ENCODE peak calls at places on chromosomes 13 and 19, in five cellular contexts. Z is stomach, C is left lung, W is uterus, T is IMR-90. P is an unnamed sample.

GRCh38 chr13:112657850-112658445 is 31.9 kb upstream of the ATP11A start:
- DNase-seq in Z (no peak), C (no peak), W (peak; percentile 54), T (peak; percentile 81), P (peak; percentile 52)

GRCh38 chr19:38569368-38569983 is 48.3 kb downstream of the MAP4K1 start:
- DNase-seq in Z (no peak), C (no peak), W (no peak), T (no peak), P (no peak)

GRCh38 chr19:58586131-58586765 is 13.1 kb upstream of the MZF1 start:
- DNase-seq in Z (no peak), C (peak; percentile 43), W (no peak), T (no peak), P (no peak)

GRCh38 chr13:89199138-89199537 is 1528.0 kb downstream of the SLITRK5 start:
- DNase-seq in Z (no peak), C (no peak), W (no peak), T (no peak), P (no peak)

GRCh38 chr19:57321746-57322145 is 1.5 kb downstream of the ZNF543 start:
- DNase-seq in Z (no peak), C (no peak), W (no peak), T (no peak), P (no peak)

GRCh38 chr19:33684550-33685303 is 63.0 kb downstream of the CHST8 start:
- DNase-seq in Z (no peak), C (peak; percentile 75), W (no peak), T (no peak), P (peak; percentile 61)

GRCh38 chr13:103236213-103236612 is 170.0 kb upstream of the SLC10A2 start:
- DNase-seq in Z (no peak), C (no peak), W (no peak), T (no peak), P (no peak)

GRCh38 chr13:40665754-40666057 is 735 bp downstream of the FOXO1 start:
- DNase-seq in Z (no peak), C (no peak), W (no peak), T (no peak), P (no peak)

GRCh38 chr13:32911506-32911905 is 104.7 kb upstream of the KL start:
- DNase-seq in Z (no peak), C (no peak), W (no peak), T (peak; percentile 57), P (no peak)

GRCh38 chr13:42525035-42525504 is 48.9 kb upstream of the TNFSF11 start:
- DNase-seq in Z (no peak), C (no peak), W (no peak), T (no peak), P (no peak)

GRCh38 chr13:39729161-39729560 is 73.7 kb downstream of the COG6 start:
- DNase-seq in Z (no peak), C (no peak), W (no peak), T (peak; percentile 15), P (no peak)

GRCh38 chr13:27257233-27257568 is 5.8 kb downstream of the RPL21 start:
- DNase-seq in Z (no peak), C (no peak), W (no peak), T (no peak), P (no peak)

GRCh38 chr13:107730835-107731234 is 484.5 kb downstream of the LIG4 start:
- DNase-seq in Z (no peak), C (no peak), W (no peak), T (peak; percentile 67), P (no peak)

GRCh38 chr13:80705371-80706163 is 364.6 kb upstream of the SPRY2 start:
- DNase-seq in Z (no peak), C (peak; percentile 50), W (no peak), T (no peak), P (peak; percentile 51)

GRCh38 chr13:21971662-21972635 is 301.1 kb downstream of the FGF9 start:
- DNase-seq in Z (no peak), C (no peak), W (no peak), T (peak; percentile 96), P (no peak)

GRCh38 chr13:35475960-35476943 is at the start of gene MAB21L1:
- DNase-seq in Z (peak; percentile 38), C (peak; percentile 34), W (no peak), T (peak; percentile 19), P (no peak)

GRCh38 chr13:50153401-50153800 is 138.2 kb downstream of the KCNRG start:
- DNase-seq in Z (no peak), C (no peak), W (no peak), T (no peak), P (no peak)
- H3K4me3 ChIP-seq in Z (no peak overlapping the region), C (no peak overlapping the region), W (no peak overlapping the region), T (no peak overlapping the region), P (no peak overlapping the region)

GRCh38 chr19:8530061-8530679 is 16.2 kb upstream of the ZNF414 start:
- DNase-seq in Z (no peak), C (peak; percentile 76), W (no peak), T (no peak), P (no peak)

GRCh38 chr19:8528500-8528899 is 14.5 kb upstream of the ZNF414 start:
- DNase-seq in Z (no peak), C (no peak), W (no peak), T (no peak), P (no peak)

GRCh38 chr19:8529369-8530006 is 15.5 kb upstream of the ZNF414 start:
- DNase-seq in Z (no peak), C (no peak), W (no peak), T (no peak), P (no peak)

GRCh38 chr19:8525401-8525684 is 11.4 kb upstream of the ZNF414 start:
- DNase-seq in Z (no peak), C (no peak), W (no peak), T (no peak), P (no peak)

GRCh38 chr19:8526345-8527062 is 12.5 kb upstream of the ZNF414 start:
- DNase-seq in Z (peak; percentile 93), C (peak; percentile 92), W (peak; percentile 94), T (peak; percentile 88), P (peak; percentile 94)
- H3K27ac ChIP-seq in Z (peak overlapping the region; percentile 85), C (peak overlapping the region; percentile 94), W (peak overlapping the region; percentile 92), T (peak overlapping the region; percentile 72), P (peak overlapping the region; percentile 80)

DNA sequence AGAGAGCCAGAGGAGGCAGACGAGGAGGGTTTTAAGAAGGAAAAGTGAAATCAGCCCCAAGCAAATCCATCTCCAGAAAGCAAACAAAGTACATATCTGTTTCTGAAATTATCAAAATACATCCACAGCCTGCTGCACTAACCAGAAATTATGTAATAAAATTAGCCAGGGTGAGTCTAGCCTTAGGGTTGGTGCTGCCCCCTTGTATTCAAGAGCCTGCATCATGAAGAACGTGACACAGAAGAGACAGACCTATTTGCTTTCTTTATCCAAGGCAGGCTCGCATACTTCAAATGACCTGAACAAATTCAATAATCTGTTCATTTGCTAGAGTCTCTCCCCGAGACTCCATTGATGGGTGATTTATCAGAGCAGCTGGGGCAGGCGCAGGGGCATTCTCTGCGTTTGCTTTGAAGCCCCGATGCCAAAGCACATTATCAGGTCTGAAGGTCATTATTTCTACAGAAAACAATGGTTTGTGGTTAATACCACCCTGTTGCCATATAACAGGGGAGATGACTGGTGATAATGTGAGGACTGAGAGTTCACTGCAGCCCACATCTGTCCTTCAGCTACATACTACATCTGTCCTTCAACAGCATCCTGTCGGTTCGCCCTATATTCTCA is 520.4 kb downstream of the DIAPH3 start:
- DNase-seq in Z (no peak), C (no peak), W (no peak), T (no peak), P (no peak)
- H3K4me3 ChIP-seq in Z (no peak overlapping the region), C (no peak overlapping the region), W (no peak overlapping the region), T (no peak overlapping the region), P (no peak overlapping the region)

GRCh38 chr19:45542234-45542668 is 35.0 kb downstream of the VASP start:
- DNase-seq in Z (no peak), C (no peak), W (no peak), T (no peak), P (no peak)
- H3K27ac ChIP-seq in Z (no peak overlapping the region), C (no peak overlapping the region), W (no peak overlapping the region), T (no peak overlapping the region), P (no peak overlapping the region)

DNA sequence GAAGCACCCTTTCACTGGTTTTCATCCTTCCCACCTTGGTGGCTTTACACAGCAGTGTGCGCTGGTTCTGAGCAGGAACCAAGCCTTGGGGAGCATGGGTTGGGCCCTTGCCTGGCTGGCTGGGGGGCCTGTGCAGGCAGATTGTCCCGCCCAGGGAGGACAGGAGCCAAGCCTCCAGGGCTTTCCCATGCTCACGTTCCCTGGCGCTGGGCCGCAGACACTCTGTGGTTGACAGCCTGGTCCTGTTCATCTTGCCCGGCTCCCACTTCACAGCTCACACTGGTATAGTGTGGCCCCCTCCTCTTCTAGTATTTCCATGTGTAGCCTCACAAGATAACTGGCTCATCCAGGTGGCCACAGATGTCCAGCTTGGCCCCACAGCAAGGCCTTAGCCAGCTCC is 4.6 kb upstream of the CCNE1 start:
- DNase-seq in Z (no peak), C (no peak), W (no peak), T (no peak), P (no peak)
- H3K4me3 ChIP-seq in Z (no peak overlapping the region), C (no peak overlapping the region), W (no peak overlapping the region), T (no peak overlapping the region), P (no peak overlapping the region)

DNA sequence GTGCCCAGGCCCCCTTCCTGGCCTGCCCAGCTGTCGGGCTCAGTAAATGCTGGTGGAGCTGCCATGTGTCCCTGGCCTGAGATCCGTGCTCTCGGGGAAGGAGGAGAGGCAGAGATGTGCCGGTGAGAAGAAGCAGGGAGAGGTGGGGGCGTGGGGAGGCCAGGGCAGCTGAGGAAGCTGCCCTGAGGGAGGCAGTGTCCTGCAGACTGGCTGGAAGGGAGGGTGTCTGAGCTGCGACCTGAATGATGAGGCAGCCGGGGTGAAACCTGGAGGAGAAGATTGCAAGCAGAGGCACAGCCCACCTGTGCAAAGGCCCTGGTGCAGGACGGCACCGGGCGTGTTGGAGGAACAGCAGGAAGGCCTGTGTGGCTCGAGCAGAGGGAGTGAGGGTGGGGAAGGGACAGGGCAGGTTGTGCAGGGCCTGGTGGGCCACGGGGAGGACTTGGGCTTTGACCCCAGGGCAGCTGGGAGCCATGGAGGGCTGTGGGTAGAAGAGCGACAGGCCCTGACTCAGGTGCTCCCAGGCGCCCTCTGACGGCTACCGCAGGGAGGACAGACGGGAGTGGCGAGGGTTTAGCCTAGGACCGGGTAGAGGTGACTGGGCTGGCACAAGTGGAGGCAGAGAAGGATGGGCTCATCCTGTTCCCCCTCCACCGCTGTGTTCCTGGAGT is 14.0 kb upstream of the CELF5 start:
- DNase-seq in Z (peak; percentile 67), C (peak; percentile 92), W (no peak), T (no peak), P (peak; percentile 82)
- H3K27ac ChIP-seq in Z (no peak overlapping the region), C (no peak overlapping the region), W (no peak overlapping the region), T (no peak overlapping the region), P (no peak overlapping the region)